ENCODE peak calls at places on chromosomes 11 and 22, in ten cellular contexts. T, I, K, L, N, R, P, E, M and V are unnamed samples.
A peak's percentile ranks its signal among the peaks of the same experiment; 100 is the strongest.

GRCh38 chr22:28930357-28931007 is 47.1 kb downstream of the ZNRF3 start:
- DNase-seq in E (no peak), K (no peak), N (no peak), R (no peak), I (no peak), P (no peak), M (peak; percentile 69), T (peak; percentile 74), L (no peak), V (no peak)

GRCh38 chr11:6357222-6357621 is 33.1 kb upstream of the SMPD1 start:
- DNase-seq in I (peak; percentile 50), R (peak; percentile 93), P (peak; percentile 57), T (no peak), L (peak; percentile 73), M (no peak), N (no peak), E (no peak), K (no peak), V (no peak)

GRCh38 chr11:67033661-67034166 is 10.8 kb downstream of the SYT12 start:
- DNase-seq in N (no peak), R (no peak), M (no peak), E (no peak), P (no peak), L (no peak), K (no peak), I (no peak), T (no peak), V (no peak)

GRCh38 chr11:65398362-65398910 is 12.0 kb downstream of the FRMD8 start:
- DNase-seq in I (no peak), R (no peak), L (no peak), K (no peak), M (no peak), T (no peak), N (no peak), P (no peak), E (no peak), V (no peak)

GRCh38 chr11:112339566-112339965 is 78.9 kb upstream of the PLET1 start:
- DNase-seq in K (no peak), M (no peak), I (no peak), T (no peak), N (no peak), E (no peak), R (no peak), P (no peak), L (no peak), V (no peak)

GRCh38 chr11:10371926-10372641 is 67.2 kb downstream of the ADM start:
- DNase-seq in T (no peak), K (no peak), R (no peak), I (no peak), M (no peak), N (no peak), L (no peak), E (no peak), P (no peak), V (no peak)

GRCh38 chr22:44347098-44347497 is 34.3 kb upstream of the SHISAL1 start:
- DNase-seq in L (no peak), P (no peak), R (no peak), K (no peak), E (no peak), N (no peak), I (no peak), M (no peak), T (no peak), V (no peak)

GRCh38 chr11:9802291-9802861 is 138.5 kb downstream of the SWAP70 start:
- DNase-seq in T (peak; percentile 53), R (no peak), K (no peak), N (no peak), E (no peak), P (no peak), M (no peak), I (no peak), L (no peak), V (no peak)

GRCh38 chr22:30220338-30221009 is 26.1 kb downstream of the LIF start:
- DNase-seq in M (no peak), T (no peak), P (no peak), L (no peak), N (no peak), I (no peak), E (no peak), K (no peak), R (no peak), V (no peak)

GRCh38 chr22:37254206-37254866 is 10.3 kb upstream of the RAC2 start:
- DNase-seq in T (no peak), K (no peak), L (peak; percentile 3), E (no peak), I (no peak), M (no peak), P (no peak), R (peak; percentile 2), N (no peak), V (no peak)

GRCh38 chr11:261624-262023 is 16.6 kb upstream of the NLRP6 start:
- DNase-seq in K (no peak), I (no peak), M (no peak), R (no peak), P (no peak), L (no peak), N (no peak), T (peak; percentile 35), E (no peak), V (no peak)

GRCh38 chr22:24997023-24997422 is 44.5 kb downstream of the KIAA1671 start:
- DNase-seq in L (no peak), P (no peak), M (no peak), I (no peak), N (no peak), K (no peak), E (no peak), R (no peak), T (no peak), V (no peak)

GRCh38 chr22:49554296-49554625 is 273.4 kb downstream of the BRD1 start:
- DNase-seq in L (peak; percentile 56), I (no peak), R (peak; percentile 66), P (no peak), M (no peak), K (peak; percentile 11), T (no peak), N (no peak), E (no peak), V (no peak)

GRCh38 chr22:36144886-36145541 is 15.5 kb downstream of the APOL3 start:
- DNase-seq in I (no peak), P (peak; percentile 26), R (no peak), E (no peak), L (peak; percentile 71), K (peak; percentile 86), N (peak; percentile 69), T (peak; percentile 53), M (peak; percentile 60), V (no peak)

GRCh38 chr11:65779919-65780769 is 632 bp downstream of the AP5B1 start:
- DNase-seq in E (peak; percentile 90), R (peak; percentile 95), M (peak; percentile 90), N (no peak), K (peak; percentile 91), L (peak; percentile 91), P (peak; percentile 81), I (peak; percentile 87), T (peak; percentile 90), V (peak; percentile 85)

GRCh38 chr11:72375241-72375640 is 59.1 kb downstream of the CLPB start:
- DNase-seq in R (no peak), I (no peak), L (no peak), K (no peak), T (no peak), E (no peak), P (no peak), M (no peak), N (no peak), V (no peak)

GRCh38 chr22:46050916-46051614 is 74.1 kb upstream of the WNT7B start:
- DNase-seq in M (no peak), K (no peak), N (no peak), I (no peak), R (peak; percentile 75), L (peak; percentile 55), P (no peak), T (no peak), E (no peak), V (no peak)

GRCh38 chr11:86940122-86940777 is 14.9 kb downstream of the FZD4 start:
- DNase-seq in L (no peak), P (no peak), K (no peak), N (no peak), R (peak; percentile 82), M (no peak), E (no peak), I (no peak), T (no peak), V (no peak)

GRCh38 chr11:123800041-123800440 is 6.1 kb downstream of the OR6M1 start:
- DNase-seq in M (peak; percentile 12), K (no peak), R (no peak), E (no peak), N (no peak), L (no peak), I (no peak), T (no peak), P (no peak), V (no peak)

GRCh38 chr11:6610591-6610990 is 1.4 kb downstream of the TAF10 start:
- DNase-seq in R (peak; percentile 77), N (no peak), K (peak; percentile 26), M (no peak), P (peak; percentile 1), L (peak; percentile 63), I (no peak), E (no peak), T (no peak), V (no peak)

GRCh38 chr11:3824714-3825472 is 15.9 kb downstream of the RHOG start:
- DNase-seq in M (peak; percentile 63), K (peak; percentile 92), N (peak; percentile 77), P (peak; percentile 84), E (peak; percentile 80), I (peak; percentile 83), R (peak; percentile 88), T (peak; percentile 89), L (peak; percentile 92), V (peak; percentile 55)

GRCh38 chr11:130636672-130637463 is 188.4 kb downstream of the ADAMTS15 start:
- DNase-seq in M (no peak), K (no peak), E (no peak), L (no peak), I (no peak), N (no peak), T (no peak), R (no peak), P (no peak), V (no peak)

GRCh38 chr22:50676661-50677492 is 4.3 kb downstream of the SHANK3 start:
- DNase-seq in T (no peak), M (no peak), E (no peak), P (no peak), I (no peak), K (no peak), L (no peak), R (peak; percentile 62), N (no peak), V (no peak)

GRCh38 chr22:46508391-46508999 is 28.9 kb downstream of the CELSR1 start:
- DNase-seq in R (no peak), M (no peak), E (no peak), P (no peak), T (no peak), K (no peak), N (no peak), I (no peak), L (no peak), V (no peak)

GRCh38 chr11:18383388-18384156 is 10.8 kb upstream of the LDHA start:
- DNase-seq in P (peak; percentile 84), I (peak; percentile 42), T (no peak), L (peak; percentile 89), K (peak; percentile 46), N (no peak), E (peak; percentile 92), R (peak; percentile 93), M (peak; percentile 13), V (peak; percentile 66)

GRCh38 chr22:50473855-50474671 is 772 bp downstream of the SBF1 start:
- DNase-seq in N (no peak), L (peak; percentile 74), R (no peak), I (no peak), E (no peak), P (peak; percentile 49), T (no peak), K (no peak), M (no peak), V (no peak)

GRCh38 chr22:29055192-29055830 is 6.3 kb downstream of the C22orf31 start:
- DNase-seq in M (no peak), R (no peak), I (no peak), L (no peak), K (no peak), T (peak; percentile 58), N (no peak), E (no peak), P (no peak), V (no peak)

GRCh38 chr11:121687961-121688566 is 235.3 kb upstream of the SORL1-AS1 start:
- DNase-seq in I (no peak), K (peak; percentile 62), R (no peak), N (no peak), T (no peak), P (no peak), M (no peak), E (no peak), L (no peak), V (no peak)